ENCODE peak calls at places on chromosomes 3 and 15, in seven cellular contexts. T is lower leg skin, J is astrocyte of the spinal cord, A is mucosa of descending colon, E is foreskin fibroblast, R is BE2C, H is heart left ventricle. P is an unnamed sample.

GRCh38 chr3:150170843-150171513 is 200.3 kb upstream of the PFN2 start:
- DNase-seq in R (no peak), A (no peak), J (no peak), H (no peak), T (no peak), E (no peak), P (peak; percentile 16)

GRCh38 chr3:142652826-142653292 is 56.7 kb downstream of the PLS1 start:
- DNase-seq in R (no peak), T (no peak), J (peak; percentile 11), E (no peak), H (no peak), A (no peak), P (peak; percentile 10)

GRCh38 chr15:78477295-78477694 is 30.1 kb upstream of the HYKK start:
- DNase-seq in H (no peak), T (no peak), E (no peak), A (no peak), R (no peak), J (no peak), P (no peak)

GRCh38 chr3:194344012-194344411 is 7.1 kb downstream of the CPN2 start:
- DNase-seq in R (peak; percentile 84), E (peak; percentile 24), A (peak; percentile 92), H (peak; percentile 75), T (peak; percentile 53), J (peak; percentile 55), P (peak; percentile 62)

GRCh38 chr3:183546625-183547024 is 8.9 kb downstream of the KLHL6 start:
- DNase-seq in T (no peak), J (no peak), A (no peak), E (no peak), H (no peak), R (no peak), P (no peak)

GRCh38 chr3:22371592-22372291 is 620.7 kb upstream of the ZNF385D start:
- DNase-seq in A (no peak), T (no peak), H (no peak), E (no peak), J (no peak), R (no peak), P (no peak)

GRCh38 chr3:127005864-127006500 is 23.1 kb downstream of the PLXNA1 start:
- DNase-seq in H (no peak), A (no peak), J (peak; percentile 54), R (no peak), T (no peak), E (no peak), P (no peak)

GRCh38 chr3:133058243-133058642 is 20.1 kb downstream of the TMEM108 start:
- DNase-seq in J (no peak), R (no peak), T (no peak), A (no peak), E (no peak), H (no peak), P (no peak)

GRCh38 chr3:188531210-188531609 is 377.3 kb downstream of the LPP start:
- DNase-seq in H (no peak), J (peak; percentile 65), A (no peak), R (no peak), T (no peak), E (peak; percentile 63), P (peak; percentile 78)

GRCh38 chr3:196517919-196518318 is 2.8 kb upstream of the SMCO1 start:
- DNase-seq in E (no peak), T (peak; percentile 48), J (no peak), R (peak; percentile 71), A (no peak), H (no peak), P (peak; percentile 22)

GRCh38 chr3:39447637-39448483 is 19.6 kb upstream of the MOBP start:
- DNase-seq in R (peak; percentile 61), E (peak; percentile 67), J (peak; percentile 78), H (peak; percentile 56), T (peak; percentile 71), A (peak; percentile 96), P (peak; percentile 90)

DNA sequence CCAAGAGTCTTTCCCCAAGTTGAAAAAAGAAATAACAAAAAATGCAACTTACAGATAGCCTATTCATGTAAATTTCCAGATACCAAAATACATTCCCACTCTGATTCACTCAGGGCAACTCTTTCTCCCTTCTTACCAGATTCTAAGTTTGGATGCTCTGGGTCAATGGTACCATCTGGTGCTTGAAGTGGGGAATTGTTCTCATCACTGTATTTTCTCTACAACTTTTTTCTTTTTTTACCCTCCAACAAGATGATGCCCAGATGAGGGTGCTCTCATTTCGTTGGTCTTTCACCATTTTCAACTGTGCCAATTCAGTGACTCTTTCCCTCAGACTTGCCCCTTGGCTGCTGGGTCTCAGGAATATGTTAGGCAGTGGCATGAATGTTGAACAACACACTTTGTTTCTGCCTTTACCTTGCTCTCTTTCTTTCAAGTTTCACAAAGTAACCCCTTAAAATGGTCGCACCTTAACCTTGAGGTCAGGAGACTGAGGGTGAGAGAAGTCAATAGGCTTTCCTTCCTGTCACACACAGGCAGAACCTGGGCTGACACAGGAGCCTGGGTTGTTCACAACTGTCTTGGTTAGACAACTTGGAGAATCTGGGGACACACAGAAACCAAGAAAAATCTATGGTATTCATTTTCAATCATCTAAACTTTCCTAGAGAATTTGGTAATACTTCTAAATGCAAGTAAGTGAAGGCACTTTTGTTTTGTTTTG is 330.7 kb upstream of the SLCO3A1 start:
- DNase-seq in R (no peak), A (no peak), T (no peak), H (no peak), J (peak; percentile 67), E (peak; percentile 11), P (peak; percentile 86)
- TF ChIP-seq CTCF in R (peak; percentile 49), A (no peak), T (no peak), H (peak; percentile 43), J (peak; percentile 56), E (peak; percentile 43), P (peak; percentile 72)

GRCh38 chr3:179606534-179607085 is 2.0 kb downstream of the NDUFB5 start:
- DNase-seq in J (no peak), R (no peak), T (no peak), H (no peak), E (no peak), A (no peak), P (peak; percentile 2)
- H3K4me3 ChIP-seq in J (no peak overlapping the region), R (no peak overlapping the region), T (no peak overlapping the region), H (no peak overlapping the region), E (no peak overlapping the region), A (no peak overlapping the region), P (no peak overlapping the region)

DNA sequence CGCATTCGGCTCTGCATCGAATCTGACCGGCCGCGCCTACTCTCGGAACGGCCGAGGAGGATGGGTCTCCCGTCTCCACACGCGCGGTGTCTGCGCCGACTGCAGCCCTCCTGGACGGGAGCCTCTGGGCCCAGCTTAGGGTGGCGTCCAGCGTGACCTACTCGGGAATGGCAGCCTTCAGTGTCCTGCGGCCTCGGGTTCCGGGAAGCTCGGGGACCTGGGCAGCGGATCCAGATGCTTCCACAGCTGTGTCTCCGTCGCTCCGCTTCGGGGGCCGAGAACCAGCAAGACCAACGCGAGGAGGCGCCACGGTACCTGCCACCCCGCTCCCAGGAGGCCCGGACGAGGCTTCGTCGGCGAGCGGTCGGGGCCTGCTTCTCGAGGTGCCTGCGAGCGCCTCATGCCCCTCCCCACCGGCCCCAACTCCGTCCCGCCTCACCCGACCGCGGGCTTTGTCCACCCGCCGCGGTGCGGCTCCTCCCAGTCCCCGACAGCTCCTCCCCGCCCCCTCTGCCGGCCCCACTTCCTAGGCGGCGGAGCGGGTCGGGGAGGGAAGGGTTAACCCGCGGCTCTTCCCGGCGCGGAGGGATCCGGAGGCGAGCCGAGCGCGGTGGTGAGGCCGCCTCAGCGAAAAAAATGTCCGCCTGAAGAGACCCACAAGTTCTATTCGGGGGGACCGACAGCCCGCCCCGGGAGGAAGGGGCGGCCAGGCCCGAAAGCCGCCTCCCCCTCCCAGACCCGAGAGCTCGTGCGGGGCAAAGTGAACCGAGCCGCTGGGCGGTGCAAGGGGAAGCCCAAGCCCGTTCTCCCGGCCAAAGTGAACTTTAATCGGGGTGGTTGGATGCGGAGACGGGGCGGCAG is at the start of gene TCF12:
- DNase-seq in E (peak; percentile 98), J (peak; percentile 98), R (peak; percentile 99), A (peak; percentile 94), H (peak; percentile 97), T (peak; percentile 87), P (peak; percentile 95)
- TF ChIP-seq CTCF in E (peak; percentile 44), J (peak; percentile 48), R (peak; percentile 56), A (peak; percentile 26), H (peak; percentile 41), T (no peak), P (peak; percentile 36)

GRCh38 chr15:74222231-74222511 is 14.0 kb upstream of the CCDC33 start:
- DNase-seq in A (no peak), J (no peak), H (no peak), R (no peak), E (no peak), T (no peak), P (no peak)

GRCh38 chr15:74225928-74226327 is 10.2 kb upstream of the CCDC33 start:
- DNase-seq in J (no peak), A (no peak), T (no peak), E (no peak), H (no peak), R (no peak), P (no peak)

GRCh38 chr15:74220475-74221248 is 15.5 kb upstream of the CCDC33 start:
- DNase-seq in J (no peak), A (no peak), T (no peak), E (no peak), H (no peak), R (no peak), P (no peak)

GRCh38 chr15:74221399-74222230 is 14.5 kb upstream of the CCDC33 start:
- DNase-seq in H (no peak), A (no peak), T (no peak), J (no peak), E (no peak), R (no peak), P (no peak)

DNA sequence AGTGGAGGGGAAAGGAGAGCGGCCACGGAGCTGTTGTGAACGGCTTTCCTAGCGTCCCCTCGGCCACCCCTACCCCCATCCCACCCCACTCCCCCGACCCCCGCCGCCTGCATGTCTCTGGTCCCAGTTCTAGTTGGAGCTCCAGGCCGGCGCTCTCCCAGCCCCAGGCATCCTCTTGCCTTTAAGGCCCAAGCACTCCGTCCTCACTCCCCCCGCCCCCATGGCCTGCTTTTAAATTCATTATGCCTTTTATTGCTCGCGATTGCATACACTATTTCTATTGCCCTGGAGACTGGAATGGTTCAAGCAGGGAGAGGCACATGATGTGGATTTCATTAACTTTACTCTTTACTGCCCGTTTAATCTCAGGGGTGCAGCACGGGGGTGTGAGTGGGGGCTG is 13.4 kb upstream of the CCDC33 start:
- DNase-seq in J (no peak), E (no peak), A (peak; percentile 58), R (peak; percentile 90), H (no peak), T (no peak), P (no peak)
- H3K4me3 ChIP-seq in J (no peak overlapping the region), E (no peak overlapping the region), A (no peak overlapping the region), R (no peak overlapping the region), H (no peak overlapping the region), T (no peak overlapping the region), P (no peak overlapping the region)